ENCODE peak calls at places on chromosomes 7 and 10, in seven cellular contexts. One of them, this sample, is unnamed.

GRCh38 chr7:4856336-4857056 is 5.3 kb downstream of the PAPOLB start:
- DNase-seq in foreskin keratinocyte: no peak
- DNase-seq in WERI-Rb-1: peak; percentile 78
- DNase-seq in cardiac muscle cell: no peak
- DNase-seq in neural progenitor cell: no peak
- DNase-seq in colonic mucosa: no peak
- DNase-seq in ovary: no peak
- DNase-seq in this sample: no peak

GRCh38 chr10:43689618-43689954 is 40.9 kb upstream of the ZNF32 start:
- DNase-seq in foreskin keratinocyte: no peak
- DNase-seq in WERI-Rb-1: peak; percentile 35
- DNase-seq in cardiac muscle cell: peak; percentile 20
- DNase-seq in neural progenitor cell: peak; percentile 44
- DNase-seq in colonic mucosa: peak; percentile 72
- DNase-seq in ovary: peak; percentile 68
- DNase-seq in this sample: peak; percentile 78

GRCh38 chr10:4370376-4370775 is 455.6 kb upstream of the AKR1E2 start:
- DNase-seq in foreskin keratinocyte: no peak
- DNase-seq in WERI-Rb-1: no peak
- DNase-seq in cardiac muscle cell: peak; percentile 20
- DNase-seq in neural progenitor cell: no peak
- DNase-seq in colonic mucosa: no peak
- DNase-seq in ovary: no peak
- DNase-seq in this sample: no peak

GRCh38 chr7:82578430-82578829 is 134.9 kb upstream of the CACNA2D1 start:
- DNase-seq in foreskin keratinocyte: no peak
- DNase-seq in WERI-Rb-1: no peak
- DNase-seq in cardiac muscle cell: no peak
- DNase-seq in neural progenitor cell: no peak
- DNase-seq in colonic mucosa: no peak
- DNase-seq in ovary: no peak
- DNase-seq in this sample: no peak

GRCh38 chr7:6435486-6436384 is 12.0 kb downstream of the DAGLB start:
- DNase-seq in foreskin keratinocyte: peak; percentile 27
- DNase-seq in WERI-Rb-1: peak; percentile 92
- DNase-seq in cardiac muscle cell: peak; percentile 85
- DNase-seq in neural progenitor cell: peak; percentile 82
- DNase-seq in colonic mucosa: peak; percentile 90
- DNase-seq in ovary: peak; percentile 85
- DNase-seq in this sample: peak; percentile 94

GRCh38 chr10:103792547-103792946 is 62.8 kb downstream of the SH3PXD2A start:
- DNase-seq in foreskin keratinocyte: peak; percentile 75
- DNase-seq in WERI-Rb-1: no peak
- DNase-seq in cardiac muscle cell: no peak
- DNase-seq in neural progenitor cell: no peak
- DNase-seq in colonic mucosa: no peak
- DNase-seq in ovary: no peak
- DNase-seq in this sample: no peak

GRCh38 chr10:114307731-114308130 is 68.7 kb downstream of the VWA2 start:
- DNase-seq in foreskin keratinocyte: no peak
- DNase-seq in WERI-Rb-1: no peak
- DNase-seq in cardiac muscle cell: no peak
- DNase-seq in neural progenitor cell: no peak
- DNase-seq in colonic mucosa: no peak
- DNase-seq in ovary: no peak
- DNase-seq in this sample: no peak

GRCh38 chr7:2131341-2131740 is 101.4 kb downstream of the MAD1L1 start:
- DNase-seq in foreskin keratinocyte: no peak
- DNase-seq in WERI-Rb-1: no peak
- DNase-seq in cardiac muscle cell: no peak
- DNase-seq in neural progenitor cell: no peak
- DNase-seq in colonic mucosa: no peak
- DNase-seq in ovary: no peak
- DNase-seq in this sample: no peak

GRCh38 chr7:118289476-118289875 is 65.0 kb downstream of the ANKRD7 start:
- DNase-seq in foreskin keratinocyte: no peak
- DNase-seq in WERI-Rb-1: no peak
- DNase-seq in cardiac muscle cell: no peak
- DNase-seq in neural progenitor cell: no peak
- DNase-seq in colonic mucosa: no peak
- DNase-seq in ovary: no peak
- DNase-seq in this sample: no peak

GRCh38 chr10:128064615-128065580 is 61.3 kb downstream of the MKI67 start:
- DNase-seq in foreskin keratinocyte: peak; percentile 95
- DNase-seq in WERI-Rb-1: peak; percentile 22
- DNase-seq in cardiac muscle cell: no peak
- DNase-seq in neural progenitor cell: no peak
- DNase-seq in colonic mucosa: peak; percentile 38
- DNase-seq in ovary: no peak
- DNase-seq in this sample: no peak

GRCh38 chr10:79298403-79299244 is 48.6 kb upstream of the PPIF start:
- DNase-seq in foreskin keratinocyte: peak; percentile 66
- DNase-seq in WERI-Rb-1: no peak
- DNase-seq in cardiac muscle cell: no peak
- DNase-seq in neural progenitor cell: no peak
- DNase-seq in colonic mucosa: peak; percentile 68
- DNase-seq in ovary: peak; percentile 75
- DNase-seq in this sample: no peak

GRCh38 chr10:70758757-70759514 is 26.2 kb downstream of the TBATA start:
- DNase-seq in foreskin keratinocyte: peak; percentile 8
- DNase-seq in WERI-Rb-1: peak; percentile 75
- DNase-seq in cardiac muscle cell: peak; percentile 88
- DNase-seq in neural progenitor cell: peak; percentile 84
- DNase-seq in colonic mucosa: peak; percentile 74
- DNase-seq in ovary: peak; percentile 69
- DNase-seq in this sample: peak; percentile 93

DNA sequence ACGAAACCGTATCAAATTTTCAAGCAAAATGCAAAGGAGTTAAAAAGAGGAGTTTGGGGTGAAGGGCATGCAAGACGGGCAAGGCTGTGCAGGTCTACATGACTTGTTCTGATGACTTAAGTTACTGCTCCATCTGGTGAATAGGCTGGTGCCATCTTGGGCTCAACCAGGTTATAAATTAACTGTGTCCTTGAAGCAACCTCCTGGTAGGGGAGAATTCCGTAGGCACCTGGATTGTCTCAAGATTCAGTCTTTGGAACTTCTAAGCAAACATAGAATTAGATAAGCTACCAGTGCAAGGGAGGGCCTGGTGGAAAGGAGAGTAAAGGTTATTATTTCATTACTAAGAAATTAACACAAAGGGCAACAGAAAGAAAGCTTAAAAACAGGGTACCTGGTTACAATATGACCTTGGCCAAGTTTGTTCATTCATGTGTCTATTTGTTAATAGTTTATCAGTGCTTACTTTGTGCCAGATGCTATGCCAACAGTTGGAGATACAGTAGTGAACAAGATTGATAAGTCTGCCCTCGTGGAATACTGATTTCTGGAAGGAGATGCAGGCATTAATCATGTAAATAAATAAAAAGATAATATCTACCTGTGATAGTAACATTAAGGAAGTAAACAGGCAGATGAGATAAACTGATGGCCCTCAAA is 107.0 kb upstream of the PALS2 start:
- DNase-seq in foreskin keratinocyte: no peak
- DNase-seq in WERI-Rb-1: no peak
- DNase-seq in cardiac muscle cell: no peak
- DNase-seq in neural progenitor cell: no peak
- DNase-seq in colonic mucosa: no peak
- DNase-seq in ovary: no peak
- DNase-seq in this sample: no peak
- TF ChIP-seq CTCF in foreskin keratinocyte: no peak
- TF ChIP-seq CTCF in WERI-Rb-1: no peak
- TF ChIP-seq CTCF in cardiac muscle cell: no peak
- TF ChIP-seq CTCF in neural progenitor cell: no peak
- TF ChIP-seq CTCF in colonic mucosa: no peak
- TF ChIP-seq CTCF in ovary: no peak
- TF ChIP-seq CTCF in this sample: no peak

GRCh38 chr7:89771003-89771636 is 383.1 kb upstream of the STEAP1 start:
- DNase-seq in foreskin keratinocyte: no peak
- DNase-seq in WERI-Rb-1: no peak
- DNase-seq in cardiac muscle cell: peak; percentile 5
- DNase-seq in neural progenitor cell: no peak
- DNase-seq in colonic mucosa: no peak
- DNase-seq in ovary: no peak
- DNase-seq in this sample: no peak
- TF ChIP-seq CTCF in foreskin keratinocyte: no peak
- TF ChIP-seq CTCF in WERI-Rb-1: no peak
- TF ChIP-seq CTCF in cardiac muscle cell: no peak
- TF ChIP-seq CTCF in neural progenitor cell: peak; percentile 45
- TF ChIP-seq CTCF in colonic mucosa: no peak
- TF ChIP-seq CTCF in ovary: no peak
- TF ChIP-seq CTCF in this sample: peak; percentile 71

GRCh38 chr10:88794731-88795130 is 7.8 kb upstream of the LIPM start:
- DNase-seq in foreskin keratinocyte: no peak
- DNase-seq in WERI-Rb-1: no peak
- DNase-seq in cardiac muscle cell: no peak
- DNase-seq in neural progenitor cell: no peak
- DNase-seq in colonic mucosa: no peak
- DNase-seq in ovary: no peak
- DNase-seq in this sample: no peak

GRCh38 chr10:88793747-88794299 is 8.7 kb upstream of the LIPM start:
- DNase-seq in foreskin keratinocyte: peak; percentile 40
- DNase-seq in WERI-Rb-1: no peak
- DNase-seq in cardiac muscle cell: no peak
- DNase-seq in neural progenitor cell: no peak
- DNase-seq in colonic mucosa: no peak
- DNase-seq in ovary: no peak
- DNase-seq in this sample: no peak

GRCh38 chr10:88787463-88787862 is 15.1 kb upstream of the LIPM start:
- DNase-seq in foreskin keratinocyte: no peak
- DNase-seq in WERI-Rb-1: no peak
- DNase-seq in cardiac muscle cell: peak; percentile 14
- DNase-seq in neural progenitor cell: no peak
- DNase-seq in colonic mucosa: no peak
- DNase-seq in ovary: no peak
- DNase-seq in this sample: no peak

GRCh38 chr10:88792656-88793055 is 9.9 kb upstream of the LIPM start:
- DNase-seq in foreskin keratinocyte: no peak
- DNase-seq in WERI-Rb-1: no peak
- DNase-seq in cardiac muscle cell: no peak
- DNase-seq in neural progenitor cell: no peak
- DNase-seq in colonic mucosa: no peak
- DNase-seq in ovary: no peak
- DNase-seq in this sample: no peak

DNA sequence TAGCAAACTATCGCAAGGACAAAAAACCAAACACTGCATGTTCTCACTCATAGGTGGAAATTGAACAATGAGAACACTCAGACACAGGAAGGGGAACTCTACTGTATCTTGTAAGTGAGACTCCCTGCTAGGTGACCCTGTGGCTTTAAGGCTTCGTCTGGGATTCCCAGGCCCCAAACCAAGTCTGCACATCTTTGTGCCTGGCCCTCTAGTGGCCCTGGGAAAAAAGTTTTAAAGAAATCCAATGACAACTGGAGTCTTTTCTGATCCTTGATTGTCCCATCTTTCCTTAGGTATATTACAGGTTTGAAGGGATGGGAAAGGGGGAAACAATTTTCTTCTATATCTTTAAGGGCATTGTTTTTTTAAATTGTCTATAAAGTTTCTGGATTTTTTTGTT is 10.6 kb upstream of the LIPM start:
- DNase-seq in foreskin keratinocyte: no peak
- DNase-seq in WERI-Rb-1: peak; percentile 42
- DNase-seq in cardiac muscle cell: peak; percentile 58
- DNase-seq in neural progenitor cell: peak; percentile 66
- DNase-seq in colonic mucosa: no peak
- DNase-seq in ovary: no peak
- DNase-seq in this sample: peak; percentile 83
- TF ChIP-seq CTCF in foreskin keratinocyte: peak; percentile 70
- TF ChIP-seq CTCF in WERI-Rb-1: peak; percentile 59
- TF ChIP-seq CTCF in cardiac muscle cell: peak; percentile 44
- TF ChIP-seq CTCF in neural progenitor cell: peak; percentile 71
- TF ChIP-seq CTCF in colonic mucosa: no peak
- TF ChIP-seq CTCF in ovary: no peak
- TF ChIP-seq CTCF in this sample: peak; percentile 88

GRCh38 chr7:12291870-12292269 is 80.8 kb downstream of the TMEM106B start:
- DNase-seq in foreskin keratinocyte: no peak
- DNase-seq in WERI-Rb-1: no peak
- DNase-seq in cardiac muscle cell: no peak
- DNase-seq in neural progenitor cell: no peak
- DNase-seq in colonic mucosa: no peak
- DNase-seq in ovary: no peak
- DNase-seq in this sample: no peak
- TF ChIP-seq CTCF in foreskin keratinocyte: peak; percentile 52
- TF ChIP-seq CTCF in WERI-Rb-1: no peak
- TF ChIP-seq CTCF in cardiac muscle cell: peak; percentile 24
- TF ChIP-seq CTCF in neural progenitor cell: peak; percentile 19
- TF ChIP-seq CTCF in colonic mucosa: peak; percentile 29
- TF ChIP-seq CTCF in ovary: no peak
- TF ChIP-seq CTCF in this sample: peak; percentile 55

GRCh38 chr7:33917661-33918060 is 12.3 kb downstream of the BMPER start:
- DNase-seq in foreskin keratinocyte: no peak
- DNase-seq in WERI-Rb-1: no peak
- DNase-seq in cardiac muscle cell: no peak
- DNase-seq in neural progenitor cell: no peak
- DNase-seq in colonic mucosa: no peak
- DNase-seq in ovary: no peak
- DNase-seq in this sample: no peak
- TF ChIP-seq CTCF in foreskin keratinocyte: no peak
- TF ChIP-seq CTCF in WERI-Rb-1: no peak
- TF ChIP-seq CTCF in cardiac muscle cell: no peak
- TF ChIP-seq CTCF in neural progenitor cell: no peak
- TF ChIP-seq CTCF in colonic mucosa: no peak
- TF ChIP-seq CTCF in ovary: no peak
- TF ChIP-seq CTCF in this sample: no peak

GRCh38 chr7:121966538-121967332 is 93.8 kb downstream of the PTPRZ1 start:
- DNase-seq in foreskin keratinocyte: no peak
- DNase-seq in WERI-Rb-1: no peak
- DNase-seq in cardiac muscle cell: no peak
- DNase-seq in neural progenitor cell: no peak
- DNase-seq in colonic mucosa: no peak
- DNase-seq in ovary: no peak
- DNase-seq in this sample: no peak

GRCh38 chr7:121961491-121961890 is 88.5 kb downstream of the PTPRZ1 start:
- DNase-seq in foreskin keratinocyte: no peak
- DNase-seq in WERI-Rb-1: no peak
- DNase-seq in cardiac muscle cell: no peak
- DNase-seq in neural progenitor cell: no peak
- DNase-seq in colonic mucosa: no peak
- DNase-seq in ovary: no peak
- DNase-seq in this sample: no peak

DNA sequence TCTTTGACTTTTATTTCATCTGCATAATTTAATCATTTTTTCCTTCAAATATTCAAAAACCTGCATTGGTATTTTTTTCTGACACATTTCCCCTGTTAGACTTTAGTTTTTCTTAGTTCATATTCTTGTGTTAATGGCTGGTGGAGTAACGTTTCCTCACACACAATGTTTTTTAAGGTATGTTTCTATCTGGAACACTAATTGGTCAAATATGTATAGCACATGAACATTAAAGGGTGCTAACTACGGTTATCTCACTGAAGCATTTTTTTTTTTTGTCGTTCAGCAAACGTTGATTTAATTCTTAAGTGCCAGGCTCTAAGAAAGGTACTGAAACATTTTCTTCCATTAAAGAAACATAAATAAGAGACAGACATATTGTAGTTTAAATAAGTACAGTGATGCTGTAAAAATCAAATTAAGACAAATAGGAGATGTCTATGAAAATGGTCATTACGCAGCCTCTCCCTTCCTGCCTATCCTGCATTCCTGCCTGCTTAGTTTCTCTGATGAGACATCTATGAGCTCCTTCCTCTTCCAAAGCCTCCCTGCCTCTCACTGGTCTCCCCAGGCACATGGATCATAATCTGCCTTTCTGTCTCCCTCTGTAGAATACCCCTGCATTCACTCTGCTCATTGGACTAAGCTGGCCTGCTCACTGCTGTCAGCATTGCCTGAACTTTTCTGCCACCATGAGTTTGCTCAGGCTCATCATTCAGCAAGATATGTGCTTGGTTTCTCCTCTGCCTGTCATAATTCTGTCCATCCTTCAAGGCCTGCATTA is 87.9 kb downstream of the PTPRZ1 start:
- DNase-seq in foreskin keratinocyte: peak; percentile 98
- DNase-seq in WERI-Rb-1: peak; percentile 16
- DNase-seq in cardiac muscle cell: no peak
- DNase-seq in neural progenitor cell: peak; percentile 50
- DNase-seq in colonic mucosa: no peak
- DNase-seq in ovary: no peak
- DNase-seq in this sample: peak; percentile 51
- TF ChIP-seq CTCF in foreskin keratinocyte: peak; percentile 93
- TF ChIP-seq CTCF in WERI-Rb-1: peak; percentile 25
- TF ChIP-seq CTCF in cardiac muscle cell: no peak
- TF ChIP-seq CTCF in neural progenitor cell: no peak
- TF ChIP-seq CTCF in colonic mucosa: no peak
- TF ChIP-seq CTCF in ovary: no peak
- TF ChIP-seq CTCF in this sample: no peak